ENCODE peak calls at places on chromosomes 6 and 20, in four cellular contexts. O is T-cell, G is DMS79, D is epithelial cell of esophagus. F is an unnamed sample.

GRCh38 chr6:158042245-158042798 is 60.7 kb downstream of the SYNJ2 start:
- DNase-seq in G (no peak), O (no peak), D (peak), F (peak)

GRCh38 chr6:157879034-157879872 is 56.2 kb downstream of the SNX9 start:
- DNase-seq in D (no peak), G (no peak), O (no peak), F (no peak)

GRCh38 chr6:8110117-8110721 is 7.9 kb upstream of the EEF1E1 start:
- DNase-seq in O (no peak), D (no peak), G (no peak), F (no peak)

GRCh38 chr20:25318471-25319240 is 70.8 kb downstream of the PYGB start:
- DNase-seq in G (no peak), O (no peak), D (no peak), F (no peak)

GRCh38 chr6:31042801-31043200 is 32.5 kb downstream of the MUC22 start:
- DNase-seq in D (peak), G (no peak), O (peak), F (peak)

GRCh38 chr6:70280462-70280861 is 22.4 kb downstream of the COL9A1 start:
- DNase-seq in D (no peak), G (peak), O (no peak), F (no peak)

GRCh38 chr20:59023616-59024015 is 4.4 kb downstream of the TUBB1 start:
- DNase-seq in D (no peak), O (no peak), G (no peak), F (no peak)

GRCh38 chr6:70667256-70667710 is 400 bp upstream of the SMAP1 start:
- DNase-seq in D (no peak), G (no peak), O (no peak), F (no peak)

GRCh38 chr20:47330933-47331708 is 25.4 kb downstream of the ZMYND8 start:
- DNase-seq in O (no peak), D (peak), G (no peak), F (peak)

GRCh38 chr6:83546636-83547035 is 34.3 kb downstream of the PRSS35 start:
- DNase-seq in G (no peak), D (peak), O (no peak), F (peak)

GRCh38 chr6:35158520-35158919 is 17.4 kb upstream of the TCP11 start:
- DNase-seq in G (no peak), D (no peak), O (no peak), F (no peak)

GRCh38 chr6:159754959-159755914 is 6.6 kb upstream of the ACAT2 start:
- DNase-seq in O (no peak), D (no peak), G (peak), F (no peak)